ENCODE peak calls at places on chromosomes 7 and 10, in seven cellular contexts. One of them, this sample, is unnamed.

GRCh38 chr10:80599424-80599847 is 61.7 kb downstream of the SH2D4B start:
- DNase-seq in WTC11: peak
- DNase-seq in endothelial cell: peak
- DNase-seq in uterus: no peak
- DNase-seq in ACHN: peak
- DNase-seq in PC-3: peak
- DNase-seq in activated CD4-positive, CD25-positive, alpha-beta regulatory T cell treated with anti-CD3 and anti-CD28 coated beads, Interleukin-2, amount 50 U/mL, for 72 hours: peak
- DNase-seq in this sample: peak

GRCh38 chr7:3159039-3159438 is 115.4 kb upstream of the CARD11 start:
- DNase-seq in WTC11: no peak
- DNase-seq in endothelial cell: no peak
- DNase-seq in uterus: no peak
- DNase-seq in ACHN: no peak
- DNase-seq in PC-3: no peak
- DNase-seq in activated CD4-positive, CD25-positive, alpha-beta regulatory T cell treated with anti-CD3 and anti-CD28 coated beads, Interleukin-2, amount 50 U/mL, for 72 hours: no peak
- DNase-seq in this sample: no peak

GRCh38 chr10:126204320-126204719 is 184.0 kb downstream of the ADAM12 start:
- DNase-seq in WTC11: no peak
- DNase-seq in endothelial cell: no peak
- DNase-seq in uterus: no peak
- DNase-seq in ACHN: no peak
- DNase-seq in PC-3: peak
- DNase-seq in activated CD4-positive, CD25-positive, alpha-beta regulatory T cell treated with anti-CD3 and anti-CD28 coated beads, Interleukin-2, amount 50 U/mL, for 72 hours: no peak
- DNase-seq in this sample: no peak

GRCh38 chr7:141954334-141954733 is 7.6 kb upstream of the CLEC5A start:
- DNase-seq in WTC11: no peak
- DNase-seq in endothelial cell: no peak
- DNase-seq in uterus: no peak
- DNase-seq in ACHN: no peak
- DNase-seq in PC-3: no peak
- DNase-seq in activated CD4-positive, CD25-positive, alpha-beta regulatory T cell treated with anti-CD3 and anti-CD28 coated beads, Interleukin-2, amount 50 U/mL, for 72 hours: no peak
- DNase-seq in this sample: no peak

GRCh38 chr7:142063551-142064442 is 47.7 kb upstream of the MGAM2 start:
- DNase-seq in WTC11: no peak
- DNase-seq in endothelial cell: no peak
- DNase-seq in uterus: no peak
- DNase-seq in ACHN: no peak
- DNase-seq in PC-3: no peak
- DNase-seq in activated CD4-positive, CD25-positive, alpha-beta regulatory T cell treated with anti-CD3 and anti-CD28 coated beads, Interleukin-2, amount 50 U/mL, for 72 hours: no peak
- DNase-seq in this sample: no peak

GRCh38 chr10:49053998-49054692 is 61.2 kb downstream of the VSTM4 start:
- DNase-seq in WTC11: no peak
- DNase-seq in endothelial cell: no peak
- DNase-seq in uterus: no peak
- DNase-seq in ACHN: no peak
- DNase-seq in PC-3: no peak
- DNase-seq in activated CD4-positive, CD25-positive, alpha-beta regulatory T cell treated with anti-CD3 and anti-CD28 coated beads, Interleukin-2, amount 50 U/mL, for 72 hours: no peak
- DNase-seq in this sample: no peak

GRCh38 chr10:62594093-62594520 is 210.4 kb upstream of the ADO start:
- DNase-seq in WTC11: peak
- DNase-seq in endothelial cell: peak
- DNase-seq in uterus: no peak
- DNase-seq in ACHN: peak
- DNase-seq in PC-3: peak
- DNase-seq in activated CD4-positive, CD25-positive, alpha-beta regulatory T cell treated with anti-CD3 and anti-CD28 coated beads, Interleukin-2, amount 50 U/mL, for 72 hours: peak
- DNase-seq in this sample: peak

GRCh38 chr7:55245271-55245723 is 119.8 kb upstream of the LANCL2 start:
- DNase-seq in WTC11: no peak
- DNase-seq in endothelial cell: no peak
- DNase-seq in uterus: no peak
- DNase-seq in ACHN: peak
- DNase-seq in PC-3: peak
- DNase-seq in activated CD4-positive, CD25-positive, alpha-beta regulatory T cell treated with anti-CD3 and anti-CD28 coated beads, Interleukin-2, amount 50 U/mL, for 72 hours: no peak
- DNase-seq in this sample: no peak

GRCh38 chr7:132437730-132438129 is 138.5 kb downstream of the PLXNA4 start:
- DNase-seq in WTC11: no peak
- DNase-seq in endothelial cell: no peak
- DNase-seq in uterus: no peak
- DNase-seq in ACHN: no peak
- DNase-seq in PC-3: no peak
- DNase-seq in activated CD4-positive, CD25-positive, alpha-beta regulatory T cell treated with anti-CD3 and anti-CD28 coated beads, Interleukin-2, amount 50 U/mL, for 72 hours: no peak
- DNase-seq in this sample: no peak

GRCh38 chr7:44288381-44288685 is 37.1 kb downstream of the CAMK2B start:
- DNase-seq in WTC11: no peak
- DNase-seq in endothelial cell: no peak
- DNase-seq in uterus: no peak
- DNase-seq in ACHN: no peak
- DNase-seq in PC-3: no peak
- DNase-seq in activated CD4-positive, CD25-positive, alpha-beta regulatory T cell treated with anti-CD3 and anti-CD28 coated beads, Interleukin-2, amount 50 U/mL, for 72 hours: no peak
- DNase-seq in this sample: no peak

GRCh38 chr10:32077896-32078295 is 21.7 kb upstream of the KIF5B start:
- DNase-seq in WTC11: no peak
- DNase-seq in endothelial cell: no peak
- DNase-seq in uterus: peak
- DNase-seq in ACHN: peak
- DNase-seq in PC-3: peak
- DNase-seq in activated CD4-positive, CD25-positive, alpha-beta regulatory T cell treated with anti-CD3 and anti-CD28 coated beads, Interleukin-2, amount 50 U/mL, for 72 hours: no peak
- DNase-seq in this sample: no peak

GRCh38 chr10:16049050-16049449 is 188.7 kb upstream of the MINDY3 start:
- DNase-seq in WTC11: no peak
- DNase-seq in endothelial cell: no peak
- DNase-seq in uterus: no peak
- DNase-seq in ACHN: peak
- DNase-seq in PC-3: peak
- DNase-seq in activated CD4-positive, CD25-positive, alpha-beta regulatory T cell treated with anti-CD3 and anti-CD28 coated beads, Interleukin-2, amount 50 U/mL, for 72 hours: no peak
- DNase-seq in this sample: no peak

GRCh38 chr10:119595715-119596515 is 849 bp downstream of the TIAL1 start:
- DNase-seq in WTC11: peak
- DNase-seq in endothelial cell: peak
- DNase-seq in uterus: peak
- DNase-seq in ACHN: peak
- DNase-seq in PC-3: no peak
- DNase-seq in activated CD4-positive, CD25-positive, alpha-beta regulatory T cell treated with anti-CD3 and anti-CD28 coated beads, Interleukin-2, amount 50 U/mL, for 72 hours: peak
- DNase-seq in this sample: peak

GRCh38 chr7:80843018-80843671 is 75.7 kb downstream of the SEMA3C start:
- DNase-seq in WTC11: no peak
- DNase-seq in endothelial cell: no peak
- DNase-seq in uterus: no peak
- DNase-seq in ACHN: no peak
- DNase-seq in PC-3: no peak
- DNase-seq in activated CD4-positive, CD25-positive, alpha-beta regulatory T cell treated with anti-CD3 and anti-CD28 coated beads, Interleukin-2, amount 50 U/mL, for 72 hours: no peak
- DNase-seq in this sample: no peak

GRCh38 chr10:93383562-93383981 is 98.6 kb downstream of the MYOF start:
- DNase-seq in WTC11: no peak
- DNase-seq in endothelial cell: no peak
- DNase-seq in uterus: no peak
- DNase-seq in ACHN: no peak
- DNase-seq in PC-3: peak
- DNase-seq in activated CD4-positive, CD25-positive, alpha-beta regulatory T cell treated with anti-CD3 and anti-CD28 coated beads, Interleukin-2, amount 50 U/mL, for 72 hours: no peak
- DNase-seq in this sample: no peak

GRCh38 chr7:122014697-122015096 is 129.4 kb downstream of the AASS start:
- DNase-seq in WTC11: no peak
- DNase-seq in endothelial cell: no peak
- DNase-seq in uterus: no peak
- DNase-seq in ACHN: peak
- DNase-seq in PC-3: peak
- DNase-seq in activated CD4-positive, CD25-positive, alpha-beta regulatory T cell treated with anti-CD3 and anti-CD28 coated beads, Interleukin-2, amount 50 U/mL, for 72 hours: no peak
- DNase-seq in this sample: no peak

GRCh38 chr7:142420554-142421362 is 162.9 kb upstream of the PRSS58 start:
- DNase-seq in WTC11: peak
- DNase-seq in endothelial cell: peak
- DNase-seq in uterus: no peak
- DNase-seq in ACHN: peak
- DNase-seq in PC-3: peak
- DNase-seq in activated CD4-positive, CD25-positive, alpha-beta regulatory T cell treated with anti-CD3 and anti-CD28 coated beads, Interleukin-2, amount 50 U/mL, for 72 hours: no peak
- DNase-seq in this sample: no peak

GRCh38 chr7:72334066-72334465 is 78.1 kb downstream of the CALN1 start:
- DNase-seq in WTC11: no peak
- DNase-seq in endothelial cell: no peak
- DNase-seq in uterus: no peak
- DNase-seq in ACHN: no peak
- DNase-seq in PC-3: no peak
- DNase-seq in activated CD4-positive, CD25-positive, alpha-beta regulatory T cell treated with anti-CD3 and anti-CD28 coated beads, Interleukin-2, amount 50 U/mL, for 72 hours: no peak
- DNase-seq in this sample: no peak

GRCh38 chr10:2791774-2792443 is 275.4 kb upstream of the PFKP start:
- DNase-seq in WTC11: no peak
- DNase-seq in endothelial cell: no peak
- DNase-seq in uterus: no peak
- DNase-seq in ACHN: no peak
- DNase-seq in PC-3: no peak
- DNase-seq in activated CD4-positive, CD25-positive, alpha-beta regulatory T cell treated with anti-CD3 and anti-CD28 coated beads, Interleukin-2, amount 50 U/mL, for 72 hours: no peak
- DNase-seq in this sample: no peak

GRCh38 chr10:77313066-77313750 is 324.4 kb downstream of the KCNMA1 start:
- DNase-seq in WTC11: no peak
- DNase-seq in endothelial cell: no peak
- DNase-seq in uterus: no peak
- DNase-seq in ACHN: no peak
- DNase-seq in PC-3: no peak
- DNase-seq in activated CD4-positive, CD25-positive, alpha-beta regulatory T cell treated with anti-CD3 and anti-CD28 coated beads, Interleukin-2, amount 50 U/mL, for 72 hours: no peak
- DNase-seq in this sample: no peak

GRCh38 chr10:15084502-15084922 is 4.1 kb downstream of the ACBD7 start:
- DNase-seq in WTC11: peak
- DNase-seq in endothelial cell: no peak
- DNase-seq in uterus: peak
- DNase-seq in ACHN: peak
- DNase-seq in PC-3: peak
- DNase-seq in activated CD4-positive, CD25-positive, alpha-beta regulatory T cell treated with anti-CD3 and anti-CD28 coated beads, Interleukin-2, amount 50 U/mL, for 72 hours: no peak
- DNase-seq in this sample: no peak

GRCh38 chr7:129707910-129708490 is 96.5 kb downstream of the NRF1 start:
- DNase-seq in WTC11: no peak
- DNase-seq in endothelial cell: no peak
- DNase-seq in uterus: no peak
- DNase-seq in ACHN: no peak
- DNase-seq in PC-3: peak
- DNase-seq in activated CD4-positive, CD25-positive, alpha-beta regulatory T cell treated with anti-CD3 and anti-CD28 coated beads, Interleukin-2, amount 50 U/mL, for 72 hours: no peak
- DNase-seq in this sample: no peak

GRCh38 chr7:137081276-137081675 is 212.8 kb downstream of the CHRM2 start:
- DNase-seq in WTC11: no peak
- DNase-seq in endothelial cell: no peak
- DNase-seq in uterus: no peak
- DNase-seq in ACHN: no peak
- DNase-seq in PC-3: no peak
- DNase-seq in activated CD4-positive, CD25-positive, alpha-beta regulatory T cell treated with anti-CD3 and anti-CD28 coated beads, Interleukin-2, amount 50 U/mL, for 72 hours: no peak
- DNase-seq in this sample: no peak

GRCh38 chr10:89515031-89515841 is 20.2 kb downstream of the SLC16A12 start:
- DNase-seq in WTC11: no peak
- DNase-seq in endothelial cell: no peak
- DNase-seq in uterus: no peak
- DNase-seq in ACHN: peak
- DNase-seq in PC-3: no peak
- DNase-seq in activated CD4-positive, CD25-positive, alpha-beta regulatory T cell treated with anti-CD3 and anti-CD28 coated beads, Interleukin-2, amount 50 U/mL, for 72 hours: no peak
- DNase-seq in this sample: no peak

GRCh38 chr10:11863353-11864105 is 40.4 kb downstream of the PROSER2 start:
- DNase-seq in WTC11: no peak
- DNase-seq in endothelial cell: no peak
- DNase-seq in uterus: no peak
- DNase-seq in ACHN: no peak
- DNase-seq in PC-3: no peak
- DNase-seq in activated CD4-positive, CD25-positive, alpha-beta regulatory T cell treated with anti-CD3 and anti-CD28 coated beads, Interleukin-2, amount 50 U/mL, for 72 hours: peak
- DNase-seq in this sample: no peak

GRCh38 chr10:124291009-124291671 is 127.6 kb downstream of the OAT start:
- DNase-seq in WTC11: no peak
- DNase-seq in endothelial cell: no peak
- DNase-seq in uterus: no peak
- DNase-seq in ACHN: no peak
- DNase-seq in PC-3: no peak
- DNase-seq in activated CD4-positive, CD25-positive, alpha-beta regulatory T cell treated with anti-CD3 and anti-CD28 coated beads, Interleukin-2, amount 50 U/mL, for 72 hours: no peak
- DNase-seq in this sample: no peak

GRCh38 chr10:86857097-86857825 is 100.2 kb downstream of the MMRN2 start:
- DNase-seq in WTC11: no peak
- DNase-seq in endothelial cell: no peak
- DNase-seq in uterus: no peak
- DNase-seq in ACHN: no peak
- DNase-seq in PC-3: peak
- DNase-seq in activated CD4-positive, CD25-positive, alpha-beta regulatory T cell treated with anti-CD3 and anti-CD28 coated beads, Interleukin-2, amount 50 U/mL, for 72 hours: no peak
- DNase-seq in this sample: no peak

GRCh38 chr7:51606601-51607154 is 290.1 kb upstream of the COBL start:
- DNase-seq in WTC11: no peak
- DNase-seq in endothelial cell: no peak
- DNase-seq in uterus: no peak
- DNase-seq in ACHN: no peak
- DNase-seq in PC-3: peak
- DNase-seq in activated CD4-positive, CD25-positive, alpha-beta regulatory T cell treated with anti-CD3 and anti-CD28 coated beads, Interleukin-2, amount 50 U/mL, for 72 hours: no peak
- DNase-seq in this sample: no peak

GRCh38 chr10:13299437-13300287 is at the start of gene PHYH:
- DNase-seq in WTC11: peak
- DNase-seq in endothelial cell: peak
- DNase-seq in uterus: peak
- DNase-seq in ACHN: peak
- DNase-seq in PC-3: peak
- DNase-seq in activated CD4-positive, CD25-positive, alpha-beta regulatory T cell treated with anti-CD3 and anti-CD28 coated beads, Interleukin-2, amount 50 U/mL, for 72 hours: peak
- DNase-seq in this sample: peak

GRCh38 chr10:14374745-14375445 is 44.2 kb upstream of the FRMD4A start:
- DNase-seq in WTC11: no peak
- DNase-seq in endothelial cell: no peak
- DNase-seq in uterus: no peak
- DNase-seq in ACHN: no peak
- DNase-seq in PC-3: no peak
- DNase-seq in activated CD4-positive, CD25-positive, alpha-beta regulatory T cell treated with anti-CD3 and anti-CD28 coated beads, Interleukin-2, amount 50 U/mL, for 72 hours: no peak
- DNase-seq in this sample: no peak

GRCh38 chr10:44886966-44887365 is 24.2 kb upstream of the TMEM72 start:
- DNase-seq in WTC11: no peak
- DNase-seq in endothelial cell: no peak
- DNase-seq in uterus: no peak
- DNase-seq in ACHN: no peak
- DNase-seq in PC-3: no peak
- DNase-seq in activated CD4-positive, CD25-positive, alpha-beta regulatory T cell treated with anti-CD3 and anti-CD28 coated beads, Interleukin-2, amount 50 U/mL, for 72 hours: no peak
- DNase-seq in this sample: no peak

GRCh38 chr7:20786049-20786412 is 655 bp downstream of the SP8 start:
- DNase-seq in WTC11: no peak
- DNase-seq in endothelial cell: no peak
- DNase-seq in uterus: no peak
- DNase-seq in ACHN: no peak
- DNase-seq in PC-3: no peak
- DNase-seq in activated CD4-positive, CD25-positive, alpha-beta regulatory T cell treated with anti-CD3 and anti-CD28 coated beads, Interleukin-2, amount 50 U/mL, for 72 hours: no peak
- DNase-seq in this sample: no peak

GRCh38 chr7:128868624-128869137 is 6.0 kb downstream of the ATP6V1F start:
- DNase-seq in WTC11: no peak
- DNase-seq in endothelial cell: no peak
- DNase-seq in uterus: no peak
- DNase-seq in ACHN: no peak
- DNase-seq in PC-3: no peak
- DNase-seq in activated CD4-positive, CD25-positive, alpha-beta regulatory T cell treated with anti-CD3 and anti-CD28 coated beads, Interleukin-2, amount 50 U/mL, for 72 hours: no peak
- DNase-seq in this sample: no peak

GRCh38 chr10:125656523-125656922 is 26.4 kb downstream of the TEX36 start:
- DNase-seq in WTC11: no peak
- DNase-seq in endothelial cell: no peak
- DNase-seq in uterus: no peak
- DNase-seq in ACHN: no peak
- DNase-seq in PC-3: no peak
- DNase-seq in activated CD4-positive, CD25-positive, alpha-beta regulatory T cell treated with anti-CD3 and anti-CD28 coated beads, Interleukin-2, amount 50 U/mL, for 72 hours: no peak
- DNase-seq in this sample: no peak